ENCODE peak calls at places on chromosomes 4 and X, in five cellular contexts. T is substantia nigra, O is neuronal stem cell, Q is tibial artery, I is stomach. S is an unnamed sample.

GRCh38 chr4:189613202-189613601 is 327.5 kb upstream of the FRG1 start:
- DNase-seq in T (no peak), O (no peak), Q (no peak), I (no peak), S (no peak)

GRCh38 chrX:56817179-56817578 is 88.1 kb downstream of the NBDY start:
- DNase-seq in T (no peak), O (no peak), Q (no peak), I (no peak), S (no peak)

GRCh38 chr4:44368413-44369167 is 80.0 kb downstream of the KCTD8 start:
- DNase-seq in T (no peak), O (no peak), Q (no peak), I (no peak), S (no peak)

GRCh38 chr4:68463796-68464195 is 16.5 kb downstream of the TMPRSS11E start:
- DNase-seq in T (no peak), O (no peak), Q (no peak), I (no peak), S (no peak)

GRCh38 chrX:155071694-155072215 is 447 bp downstream of the BRCC3 start:
- DNase-seq in T (peak; percentile 53), O (no peak), Q (peak; percentile 66), I (no peak), S (no peak)

GRCh38 chr4:186192068-186192751 is 843 bp downstream of the CYP4V2 start:
- DNase-seq in T (peak; percentile 83), O (peak; percentile 29), Q (peak; percentile 78), I (peak; percentile 35), S (no peak)

GRCh38 chr4:288891-289290 is 16.4 kb downstream of the ZNF732 start:
- DNase-seq in T (no peak), O (no peak), Q (no peak), I (no peak), S (no peak)

GRCh38 chr4:183600189-183600685 is 58.7 kb downstream of the RWDD4 start:
- DNase-seq in T (no peak), O (no peak), Q (no peak), I (no peak), S (no peak)

GRCh38 chr4:78477276-78477675 is 74.3 kb upstream of the ANXA3 start:
- DNase-seq in T (no peak), O (no peak), Q (no peak), I (no peak), S (no peak)

GRCh38 chr4:823761-824460 is 2.0 kb downstream of the CPLX1 start:
- DNase-seq in T (no peak), O (no peak), Q (no peak), I (no peak), S (no peak)

GRCh38 chrX:74325130-74326059 is 21.4 kb downstream of the ZCCHC13 start:
- DNase-seq in T (no peak), O (no peak), Q (no peak), I (no peak), S (no peak)

GRCh38 chr4:41204400-41204978 is 9.9 kb downstream of the APBB2 start:
- DNase-seq in T (no peak), O (no peak), Q (no peak), I (peak; percentile 52), S (no peak)

GRCh38 chr4:1247811-1248261 is 1.1 kb downstream of the CTBP1 start:
- DNase-seq in T (no peak), O (peak; percentile 17), Q (peak; percentile 67), I (no peak), S (peak; percentile 54)

GRCh38 chrX:821311-822178 is 191.0 kb downstream of the SHOX start:
- DNase-seq in T (no peak), O (no peak), Q (no peak), I (no peak), S (no peak)

GRCh38 chr4:127997534-127998388 is 32.6 kb downstream of the ABHD18 start:
- DNase-seq in T (no peak), O (no peak), Q (no peak), I (no peak), S (no peak)

GRCh38 chr4:127479031-127479622 is 153.6 kb upstream of the INTU start:
- DNase-seq in T (no peak), O (peak; percentile 21), Q (no peak), I (no peak), S (no peak)

GRCh38 chr4:139901516-139902327 is 236.1 kb downstream of the MGST2 start:
- DNase-seq in T (no peak), O (no peak), Q (no peak), I (no peak), S (no peak)

GRCh38 chr4:136392576-136392975 is 1139.7 kb downstream of the PCDH18 start:
- DNase-seq in T (no peak), O (no peak), Q (no peak), I (no peak), S (no peak)

GRCh38 chr4:79996950-79997349 is 76.1 kb downstream of the ANTXR2 start:
- DNase-seq in T (no peak), O (no peak), Q (no peak), I (no peak), S (no peak)

GRCh38 chr4:108683479-108683878 is 33.1 kb downstream of the OSTC start:
- DNase-seq in T (peak; percentile 1), O (no peak), Q (no peak), I (no peak), S (no peak)

GRCh38 chr4:35151816-35152572 is 1092.3 kb downstream of the ARAP2 start:
- DNase-seq in T (no peak), O (no peak), Q (no peak), I (no peak), S (no peak)

DNA sequence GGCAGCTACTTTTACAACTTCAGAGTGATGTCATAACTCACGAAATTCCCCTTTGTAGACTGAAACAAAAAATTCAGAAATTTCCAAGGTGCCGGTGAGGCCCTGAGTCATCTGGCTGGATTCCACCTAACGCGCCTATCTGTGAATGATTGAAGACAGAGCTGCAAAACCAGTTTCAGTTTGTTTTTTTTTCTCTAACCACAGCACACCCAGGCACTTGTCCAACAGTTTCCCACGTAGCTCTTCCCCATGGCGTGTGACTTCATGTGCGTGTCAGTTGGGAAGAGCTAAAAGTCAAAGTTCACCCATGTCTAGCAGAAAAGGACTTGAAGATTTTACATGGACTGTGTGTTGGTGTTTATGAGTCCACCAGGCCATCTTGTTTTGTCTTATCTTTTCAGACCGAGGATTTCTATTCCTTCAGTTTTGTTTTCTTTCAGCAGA is 16.3 kb downstream of the TCEANC start:
- DNase-seq in T (no peak), O (no peak), Q (peak; percentile 69), I (peak; percentile 84), S (peak; percentile 85)
- H3K27ac ChIP-seq in T (no peak overlapping the region), O (no peak overlapping the region), Q (no peak overlapping the region), I (no peak overlapping the region), S (peak overlapping the region; percentile 75)

DNA sequence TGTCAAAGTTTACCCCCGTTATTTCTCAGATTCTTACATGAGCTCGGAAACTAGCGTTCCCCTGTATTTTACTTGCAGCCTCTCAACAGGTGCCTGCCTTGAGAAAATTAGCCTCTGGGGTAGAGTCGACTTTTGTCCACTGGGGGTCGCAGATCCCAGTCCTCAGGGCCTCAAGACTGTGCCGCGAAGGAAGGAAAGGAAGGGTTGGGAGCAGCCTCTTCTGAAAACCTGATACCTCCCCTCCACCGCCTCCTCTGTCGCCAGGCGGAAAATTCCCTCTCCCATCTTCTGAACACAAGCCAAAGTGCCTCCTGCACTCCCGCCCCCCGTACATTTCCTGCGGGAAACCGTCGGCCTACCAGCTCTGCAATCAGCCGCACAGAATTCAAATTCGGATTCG is 44.4 kb upstream of the TMSB15B start:
- DNase-seq in T (peak; percentile 10), O (peak; percentile 65), Q (peak; percentile 65), I (peak; percentile 45), S (no peak)
- H3K27ac ChIP-seq in T (no peak overlapping the region), O (peak overlapping the region; percentile 63), Q (peak overlapping the region; percentile 86), I (no peak overlapping the region), S (no peak overlapping the region)

GRCh38 chr4:135177323-135177722 is 975.7 kb upstream of the PABPC4L start:
- DNase-seq in T (no peak), O (no peak), Q (no peak), I (no peak), S (no peak)
- H3K27ac ChIP-seq in T (no peak overlapping the region), O (no peak overlapping the region), Q (no peak overlapping the region), I (no peak overlapping the region), S (no peak overlapping the region)

DNA sequence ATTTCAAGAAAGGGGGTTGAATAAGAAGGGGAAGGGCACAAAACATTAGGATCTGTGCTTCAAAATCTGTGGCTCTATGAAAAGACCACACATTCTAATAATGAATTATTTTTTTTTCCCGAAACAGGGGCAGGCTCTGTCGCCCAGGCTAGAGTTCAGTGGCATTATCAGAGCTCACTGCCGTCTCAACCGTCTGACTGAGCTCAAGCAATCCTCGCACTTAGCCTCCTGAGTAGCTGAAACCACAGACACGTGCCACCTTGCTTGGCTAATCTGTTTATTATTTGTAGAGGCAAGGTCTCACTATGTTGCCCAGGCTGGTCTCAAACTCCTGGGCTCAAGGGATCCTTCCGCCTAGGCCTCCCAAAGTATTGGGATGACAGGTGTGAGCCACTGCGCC is 33.4 kb downstream of the ACSL1 start:
- DNase-seq in T (no peak), O (no peak), Q (no peak), I (no peak), S (no peak)
- H3K27ac ChIP-seq in T (peak overlapping the region; percentile 32), O (no peak overlapping the region), Q (no peak overlapping the region), I (no peak overlapping the region), S (no peak overlapping the region)

GRCh38 chr4:26787461-26788340 is 72.9 kb upstream of the STIM2 start:
- DNase-seq in T (no peak), O (no peak), Q (no peak), I (peak; percentile 60), S (no peak)
- H3K27ac ChIP-seq in T (no peak overlapping the region), O (no peak overlapping the region), Q (no peak overlapping the region), I (peak overlapping the region; percentile 28), S (peak overlapping the region; percentile 31)

GRCh38 chr4:10096201-10096975 is 20.2 kb downstream of the WDR1 start:
- DNase-seq in T (peak; percentile 63), O (no peak), Q (peak; percentile 88), I (peak; percentile 63), S (no peak)

GRCh38 chr4:10096976-10097330 is 19.6 kb downstream of the WDR1 start:
- DNase-seq in T (peak; percentile 63), O (no peak), Q (no peak), I (no peak), S (no peak)

GRCh38 chr4:10093801-10094552 is 22.6 kb downstream of the WDR1 start:
- DNase-seq in T (no peak), O (no peak), Q (no peak), I (no peak), S (peak; percentile 88)

GRCh38 chr4:10094841-10095240 is 21.8 kb downstream of the WDR1 start:
- DNase-seq in T (no peak), O (no peak), Q (no peak), I (no peak), S (no peak)

GRCh38 chr4:10095296-10095991 is 21.2 kb downstream of the WDR1 start:
- DNase-seq in T (no peak), O (no peak), Q (no peak), I (no peak), S (no peak)
- H3K27ac ChIP-seq in T (peak overlapping the region; percentile 80), O (no peak overlapping the region), Q (peak overlapping the region; percentile 95), I (peak overlapping the region; percentile 52), S (peak overlapping the region; percentile 66)